ENCODE peak calls at places on chromosome 22, in four cellular contexts. J is K562, C is esophagus muscularis mucosa, F is transverse colon. K is an unnamed sample.
A peak's percentile ranks its signal among the peaks of the same experiment; 100 is the strongest.

GRCh38 chr22:25696763-25697710 is 45.0 kb upstream of the MYO18B start:
- DNase-seq in J (no peak), C (no peak), F (no peak), K (no peak)

GRCh38 chr22:49088801-49089791 is 738.6 kb downstream of the BRD1 start:
- DNase-seq in J (no peak), C (no peak), F (no peak), K (peak; percentile 55)

GRCh38 chr22:26918236-26918635 is 260.8 kb downstream of the MIAT start:
- DNase-seq in J (no peak), C (no peak), F (no peak), K (no peak)

GRCh38 chr22:23113067-23113846 is 28.5 kb downstream of the RSPH14 start:
- DNase-seq in J (peak; percentile 52), C (no peak), F (no peak), K (no peak)

GRCh38 chr22:21726650-21727049 is 8.9 kb downstream of the YPEL1 start:
- DNase-seq in J (peak; percentile 77), C (no peak), F (peak; percentile 17), K (no peak)

GRCh38 chr22:30565341-30565740 is 9.1 kb downstream of the GAL3ST1 start:
- DNase-seq in J (no peak), C (no peak), F (no peak), K (no peak)

GRCh38 chr22:28899199-28899853 is 16.0 kb downstream of the ZNRF3 start:
- DNase-seq in J (no peak), C (no peak), F (no peak), K (peak; percentile 46)

GRCh38 chr22:18968011-18968749 is 32.1 kb upstream of the PRODH start:
- DNase-seq in J (peak; percentile 88), C (no peak), F (no peak), K (no peak)

GRCh38 chr22:48712558-48712957 is 1115.1 kb downstream of the BRD1 start:
- DNase-seq in J (no peak), C (no peak), F (no peak), K (peak; percentile 44)

GRCh38 chr22:47591016-47591415 is 828.6 kb downstream of the TBC1D22A start:
- DNase-seq in J (no peak), C (no peak), F (no peak), K (peak; percentile 34)

GRCh38 chr22:48968201-48968959 is 859.3 kb downstream of the BRD1 start:
- DNase-seq in J (peak; percentile 17), C (peak; percentile 83), F (peak; percentile 16), K (no peak)

GRCh38 chr22:40526960-40527359 is 109.6 kb downstream of the MRTFA start:
- DNase-seq in J (no peak), C (no peak), F (no peak), K (no peak)

GRCh38 chr22:28118957-28119631 is 200.0 kb upstream of the PITPNB start:
- DNase-seq in J (no peak), C (no peak), F (no peak), K (no peak)

GRCh38 chr22:43812149-43812842 is at the start of gene EFCAB6:
- DNase-seq in J (peak; percentile 76), C (peak; percentile 98), F (peak; percentile 95), K (peak; percentile 96)

GRCh38 chr22:17706451-17706900 is 67.8 kb downstream of the BID start:
- DNase-seq in J (no peak), C (no peak), F (peak; percentile 54), K (peak; percentile 75)

GRCh38 chr22:25514436-25514835 is 50.0 kb upstream of the GRK3 start:
- DNase-seq in J (no peak), C (no peak), F (no peak), K (no peak)

GRCh38 chr22:33823552-33823951 is 96.7 kb downstream of the LARGE1 start:
- DNase-seq in J (no peak), C (no peak), F (no peak), K (no peak)

GRCh38 chr22:24521791-24522245 is 26.7 kb downstream of the UPB1 start:
- DNase-seq in J (no peak), C (no peak), F (peak; percentile 68), K (no peak)

GRCh38 chr22:17941501-17942406 is 82.6 kb downstream of the MICAL3 start:
- DNase-seq in J (peak; percentile 68), C (no peak), F (no peak), K (no peak)

GRCh38 chr22:44219101-44219870 is 38.6 kb downstream of the PARVG start:
- DNase-seq in J (no peak), C (peak; percentile 88), F (no peak), K (no peak)

DNA sequence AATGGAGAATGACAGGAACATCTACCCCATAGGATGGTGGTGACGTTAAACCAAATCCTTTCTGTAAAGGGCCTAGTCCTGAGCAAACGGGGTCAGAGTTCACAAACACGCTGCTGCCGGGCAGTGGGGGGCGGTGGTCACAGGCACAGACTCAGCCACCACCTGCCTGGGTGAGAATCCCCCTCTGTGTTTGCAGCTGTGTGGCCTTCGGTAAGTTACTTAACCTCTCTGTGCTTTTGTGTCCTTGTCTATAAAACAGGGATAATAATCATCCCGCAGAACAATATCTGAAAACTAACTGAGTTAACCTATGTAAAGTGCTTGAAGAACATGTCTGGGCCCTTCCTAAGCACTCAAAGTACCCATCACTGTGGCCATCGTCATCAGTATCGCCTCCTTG is 26.0 kb upstream of the PDGFB start:
- DNase-seq in J (no peak), C (no peak), F (no peak), K (no peak)
- TF ChIP-seq EP300 in J (no peak), C (no peak), F (no peak), K (no peak)

DNA sequence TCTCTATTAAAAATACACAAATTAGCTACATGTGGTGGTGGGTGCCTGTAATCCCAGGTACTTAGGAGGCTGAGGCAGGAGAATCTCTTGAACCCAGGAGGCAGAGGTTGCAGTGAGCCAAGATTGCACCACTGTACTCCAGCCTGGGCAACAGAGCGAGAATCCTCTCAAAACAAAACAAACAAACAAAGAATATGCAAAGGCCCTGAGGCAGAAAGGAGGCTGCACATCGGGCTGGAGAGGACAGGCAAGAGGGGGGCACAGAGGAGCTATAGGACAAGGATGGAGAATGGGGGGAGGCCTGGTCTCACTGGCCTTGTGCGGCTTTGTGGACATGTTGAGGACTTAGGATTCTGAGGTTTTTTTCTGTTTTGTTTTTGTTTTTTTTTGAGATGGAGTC is 8.4 kb downstream of the TRIOBP start:
- DNase-seq in J (no peak), C (no peak), F (no peak), K (no peak)
- TF ChIP-seq CTCF in J (no peak), C (no peak), F (no peak), K (no peak)

GRCh38 chr22:31970490-31971444 is 26.4 kb downstream of the YWHAH start:
- DNase-seq in J (peak; percentile 95), C (no peak), F (peak; percentile 91), K (peak; percentile 88)
- TF ChIP-seq POLR2AphosphoS5 in J (no peak), C (peak; percentile 60), F (peak; percentile 26), K (no peak)

GRCh38 chr22:50704510-50705218 is 32.0 kb downstream of the SHANK3 start:
- DNase-seq in J (peak; percentile 27), C (no peak), F (no peak), K (peak; percentile 57)

GRCh38 chr22:50703726-50704509 is 31.3 kb downstream of the SHANK3 start:
- DNase-seq in J (no peak), C (no peak), F (no peak), K (peak; percentile 55)

GRCh38 chr22:50706481-50707125 is 31.4 kb upstream of the ACR start:
- DNase-seq in J (no peak), C (no peak), F (no peak), K (peak; percentile 50)

GRCh38 chr22:50705851-50706351 is 32.1 kb upstream of the ACR start:
- DNase-seq in J (no peak), C (no peak), F (no peak), K (peak; percentile 62)

GRCh38 chr22:50705219-50705691 is 32.6 kb downstream of the SHANK3 start:
- DNase-seq in J (peak; percentile 62), C (no peak), F (no peak), K (peak; percentile 74)
- TF ChIP-seq EP300 in J (no peak), C (no peak), F (no peak), K (no peak)

DNA sequence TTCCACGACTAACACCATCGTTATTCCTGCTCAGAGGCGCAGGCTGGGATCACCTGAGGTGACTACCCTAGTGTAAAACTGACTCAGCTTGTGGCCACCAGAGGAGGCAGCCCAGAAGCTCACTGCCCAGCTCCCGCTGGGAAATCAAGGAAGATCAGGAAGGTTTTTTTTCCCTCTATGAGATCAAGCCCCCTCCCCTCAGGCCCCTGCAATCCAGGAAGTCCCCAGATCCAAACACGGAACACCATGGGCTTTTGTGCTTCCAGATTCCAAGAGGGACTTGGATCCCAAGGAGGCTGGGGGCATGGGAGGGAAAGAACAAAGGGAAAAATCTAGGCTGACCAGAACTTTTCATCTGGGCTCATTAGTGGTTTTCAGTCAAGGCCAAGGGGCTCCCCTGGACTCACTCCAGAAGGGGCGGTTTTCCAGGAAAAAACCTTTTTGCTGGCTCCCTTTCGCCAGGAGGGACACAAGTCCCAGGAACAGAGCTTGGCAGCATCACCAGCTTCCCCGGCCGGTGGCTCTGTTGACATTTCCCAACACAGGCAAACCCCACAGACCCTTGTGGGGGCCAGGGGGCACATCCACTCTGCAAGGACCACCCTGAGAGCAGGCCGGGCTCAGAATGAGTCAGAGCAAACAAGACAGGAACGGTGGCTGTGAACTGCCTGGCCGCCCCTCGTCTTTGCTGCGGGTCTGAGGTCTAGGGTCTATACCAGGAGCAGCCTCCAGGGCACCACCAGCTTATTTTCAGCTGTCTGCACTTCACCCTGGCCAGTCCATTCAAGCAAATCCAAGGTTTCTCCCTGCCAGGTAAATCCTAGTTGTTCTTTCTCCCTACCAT is 36.8 kb downstream of the MYH9 start:
- DNase-seq in J (no peak), C (no peak), F (no peak), K (no peak)
- TF ChIP-seq CTCF in J (no peak), C (no peak), F (no peak), K (no peak)

GRCh38 chr22:46092011-46092410 is 58.3 kb upstream of the PPARA start:
- DNase-seq in J (no peak), C (no peak), F (no peak), K (no peak)

GRCh38 chr22:46091277-46091977 is 58.9 kb upstream of the PPARA start:
- DNase-seq in J (no peak), C (no peak), F (no peak), K (no peak)

GRCh38 chr22:46090051-46090591 is 60.2 kb upstream of the PPARA start:
- DNase-seq in J (no peak), C (no peak), F (peak; percentile 28), K (peak; percentile 88)

GRCh38 chr22:46089426-46090041 is 60.8 kb upstream of the PPARA start:
- DNase-seq in J (no peak), C (no peak), F (peak; percentile 7), K (peak; percentile 68)

GRCh38 chr22:46090631-46091201 is 59.6 kb upstream of the PPARA start:
- DNase-seq in J (no peak), C (no peak), F (no peak), K (peak; percentile 74)
- TF ChIP-seq POLR2AphosphoS5 in J (no peak), C (no peak), F (no peak), K (no peak)